ENCODE peak calls at places on chromosomes 4 and X, in seven cellular contexts. One of them, this sample, is unnamed.

GRCh38 chr4:150366487-150366999 is 215.4 kb upstream of the MAB21L2 start:
- DNase-seq in cardiac muscle cell: peak; percentile 79
- DNase-seq in PC-3: no peak
- DNase-seq in esophagus squamous epithelium: no peak
- DNase-seq in prostate gland: no peak
- DNase-seq in osteoblast: peak; percentile 26
- DNase-seq in pancreas: no peak
- DNase-seq in this sample: no peak

GRCh38 chr4:146545102-146545501 is 23.4 kb upstream of the SLC10A7 start:
- DNase-seq in osteoblast: no peak
- DNase-seq in esophagus squamous epithelium: no peak
- DNase-seq in prostate gland: no peak
- DNase-seq in pancreas: no peak
- DNase-seq in cardiac muscle cell: peak; percentile 21
- DNase-seq in PC-3: peak; percentile 61
- DNase-seq in this sample: no peak

GRCh38 chr4:955161-955921 is 18.0 kb downstream of the DGKQ start:
- DNase-seq in prostate gland: no peak
- DNase-seq in cardiac muscle cell: no peak
- DNase-seq in PC-3: no peak
- DNase-seq in esophagus squamous epithelium: no peak
- DNase-seq in pancreas: no peak
- DNase-seq in osteoblast: peak; percentile 61
- DNase-seq in this sample: no peak

GRCh38 chr4:145098675-145099037 is 545 bp downstream of the ABCE1 start:
- DNase-seq in esophagus squamous epithelium: no peak
- DNase-seq in pancreas: no peak
- DNase-seq in PC-3: peak; percentile 62
- DNase-seq in osteoblast: peak; percentile 50
- DNase-seq in cardiac muscle cell: peak; percentile 41
- DNase-seq in prostate gland: peak; percentile 14
- DNase-seq in this sample: no peak

GRCh38 chr4:97153042-97153441 is 990.2 kb downstream of the STPG2 start:
- DNase-seq in cardiac muscle cell: peak; percentile 56
- DNase-seq in esophagus squamous epithelium: no peak
- DNase-seq in prostate gland: no peak
- DNase-seq in osteoblast: no peak
- DNase-seq in pancreas: no peak
- DNase-seq in PC-3: peak; percentile 35
- DNase-seq in this sample: no peak

GRCh38 chr4:8248091-8248490 is 21.5 kb upstream of the HTRA3 start:
- DNase-seq in cardiac muscle cell: no peak
- DNase-seq in osteoblast: peak; percentile 68
- DNase-seq in PC-3: peak; percentile 68
- DNase-seq in esophagus squamous epithelium: no peak
- DNase-seq in pancreas: no peak
- DNase-seq in prostate gland: no peak
- DNase-seq in this sample: no peak

GRCh38 chr4:4673070-4673469 is 131.2 kb upstream of the STX18 start:
- DNase-seq in prostate gland: no peak
- DNase-seq in PC-3: peak; percentile 69
- DNase-seq in esophagus squamous epithelium: no peak
- DNase-seq in pancreas: no peak
- DNase-seq in osteoblast: no peak
- DNase-seq in cardiac muscle cell: peak; percentile 66
- DNase-seq in this sample: peak; percentile 24

GRCh38 chrX:41903544-41903943 is 19.8 kb downstream of the CASK start:
- DNase-seq in osteoblast: no peak
- DNase-seq in prostate gland: no peak
- DNase-seq in cardiac muscle cell: no peak
- DNase-seq in PC-3: no peak
- DNase-seq in esophagus squamous epithelium: no peak
- DNase-seq in pancreas: no peak
- DNase-seq in this sample: no peak

GRCh38 chr4:152850377-152850776 is 70.6 kb downstream of the ARFIP1 start:
- DNase-seq in cardiac muscle cell: peak; percentile 48
- DNase-seq in osteoblast: peak; percentile 75
- DNase-seq in prostate gland: no peak
- DNase-seq in pancreas: no peak
- DNase-seq in PC-3: peak; percentile 41
- DNase-seq in esophagus squamous epithelium: peak; percentile 5
- DNase-seq in this sample: peak; percentile 23

GRCh38 chr4:14920759-14921313 is 81.4 kb upstream of the CPEB2 start:
- DNase-seq in cardiac muscle cell: no peak
- DNase-seq in PC-3: no peak
- DNase-seq in pancreas: no peak
- DNase-seq in prostate gland: no peak
- DNase-seq in osteoblast: no peak
- DNase-seq in esophagus squamous epithelium: no peak
- DNase-seq in this sample: no peak

GRCh38 chr4:63296773-63297172 is 1112.5 kb downstream of the TECRL start:
- DNase-seq in esophagus squamous epithelium: no peak
- DNase-seq in prostate gland: no peak
- DNase-seq in pancreas: no peak
- DNase-seq in cardiac muscle cell: peak; percentile 48
- DNase-seq in PC-3: peak; percentile 49
- DNase-seq in osteoblast: no peak
- DNase-seq in this sample: no peak

GRCh38 chr4:81635747-81636146 is 164.0 kb upstream of the RASGEF1B start:
- DNase-seq in osteoblast: no peak
- DNase-seq in pancreas: no peak
- DNase-seq in cardiac muscle cell: peak; percentile 7
- DNase-seq in esophagus squamous epithelium: peak; percentile 2
- DNase-seq in PC-3: peak; percentile 11
- DNase-seq in prostate gland: no peak
- DNase-seq in this sample: no peak

GRCh38 chr4:28973591-28974350 is 1746.4 kb upstream of the PCDH7 start:
- DNase-seq in PC-3: peak; percentile 3
- DNase-seq in pancreas: no peak
- DNase-seq in cardiac muscle cell: peak; percentile 2
- DNase-seq in prostate gland: no peak
- DNase-seq in osteoblast: no peak
- DNase-seq in esophagus squamous epithelium: no peak
- DNase-seq in this sample: no peak

GRCh38 chr4:74654230-74654681 is 140.1 kb downstream of the BTC start:
- DNase-seq in esophagus squamous epithelium: no peak
- DNase-seq in cardiac muscle cell: no peak
- DNase-seq in pancreas: no peak
- DNase-seq in osteoblast: no peak
- DNase-seq in prostate gland: no peak
- DNase-seq in PC-3: peak; percentile 92
- DNase-seq in this sample: no peak

GRCh38 chr4:133130171-133130570 is 18.9 kb upstream of the PCDH10 start:
- DNase-seq in PC-3: no peak
- DNase-seq in cardiac muscle cell: no peak
- DNase-seq in prostate gland: no peak
- DNase-seq in osteoblast: no peak
- DNase-seq in esophagus squamous epithelium: no peak
- DNase-seq in pancreas: no peak
- DNase-seq in this sample: no peak

GRCh38 chr4:123345132-123345923 is 51.3 kb upstream of the SPRY1 start:
- DNase-seq in PC-3: no peak
- DNase-seq in esophagus squamous epithelium: no peak
- DNase-seq in osteoblast: no peak
- DNase-seq in cardiac muscle cell: no peak
- DNase-seq in pancreas: no peak
- DNase-seq in prostate gland: no peak
- DNase-seq in this sample: no peak

GRCh38 chr4:38210396-38211114 is 250.4 kb downstream of the PTTG2 start:
- DNase-seq in pancreas: no peak
- DNase-seq in esophagus squamous epithelium: no peak
- DNase-seq in cardiac muscle cell: no peak
- DNase-seq in osteoblast: peak; percentile 86
- DNase-seq in PC-3: no peak
- DNase-seq in prostate gland: no peak
- DNase-seq in this sample: no peak

GRCh38 chr4:169428376-169428775 is 157.6 kb upstream of the SH3RF1 start:
- DNase-seq in osteoblast: no peak
- DNase-seq in prostate gland: no peak
- DNase-seq in esophagus squamous epithelium: no peak
- DNase-seq in PC-3: no peak
- DNase-seq in pancreas: no peak
- DNase-seq in cardiac muscle cell: no peak
- DNase-seq in this sample: no peak

GRCh38 chr4:40325406-40326019 is 9.6 kb upstream of the CHRNA9 start:
- DNase-seq in esophagus squamous epithelium: no peak
- DNase-seq in pancreas: no peak
- DNase-seq in osteoblast: peak; percentile 70
- DNase-seq in PC-3: peak; percentile 72
- DNase-seq in cardiac muscle cell: peak; percentile 67
- DNase-seq in prostate gland: peak; percentile 32
- DNase-seq in this sample: no peak

GRCh38 chr4:142687547-142688275 is 158.4 kb downstream of the INPP4B start:
- DNase-seq in PC-3: no peak
- DNase-seq in cardiac muscle cell: no peak
- DNase-seq in esophagus squamous epithelium: no peak
- DNase-seq in osteoblast: no peak
- DNase-seq in pancreas: no peak
- DNase-seq in prostate gland: no peak
- DNase-seq in this sample: no peak

GRCh38 chr4:108072300-108072699 is 82.6 kb downstream of the HADH start:
- DNase-seq in osteoblast: no peak
- DNase-seq in prostate gland: no peak
- DNase-seq in esophagus squamous epithelium: no peak
- DNase-seq in PC-3: peak; percentile 4
- DNase-seq in pancreas: no peak
- DNase-seq in cardiac muscle cell: no peak
- DNase-seq in this sample: no peak

DNA sequence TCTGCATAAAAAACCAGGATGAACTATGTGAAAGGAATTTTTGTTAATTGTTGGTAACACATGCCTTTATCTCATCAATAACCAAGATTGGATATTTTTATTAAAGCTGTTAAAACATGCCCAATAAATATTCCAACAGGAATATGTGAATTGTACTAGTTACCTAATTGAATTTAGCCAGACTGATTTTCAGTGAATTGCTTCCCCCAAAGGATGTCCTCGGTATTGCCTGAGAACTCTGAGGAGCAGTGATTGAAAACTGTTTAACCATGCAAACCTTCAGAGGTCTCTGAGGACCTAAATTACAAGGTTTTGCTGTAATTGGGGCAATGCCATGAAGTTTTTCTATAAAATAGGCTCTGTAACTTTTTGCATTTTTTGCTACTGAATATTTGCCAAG is 66.6 kb downstream of the BLTP1 start:
- DNase-seq in prostate gland: no peak
- DNase-seq in PC-3: peak; percentile 13
- DNase-seq in osteoblast: peak; percentile 23
- DNase-seq in cardiac muscle cell: peak; percentile 35
- DNase-seq in esophagus squamous epithelium: no peak
- DNase-seq in pancreas: no peak
- DNase-seq in this sample: no peak
- TF ChIP-seq CTCF in prostate gland: no peak
- TF ChIP-seq CTCF in PC-3: peak; percentile 45
- TF ChIP-seq CTCF in osteoblast: peak; percentile 44
- TF ChIP-seq CTCF in cardiac muscle cell: peak; percentile 32
- TF ChIP-seq CTCF in esophagus squamous epithelium: no peak
- TF ChIP-seq CTCF in pancreas: no peak
- TF ChIP-seq CTCF in this sample: no peak

GRCh38 chr4:22574880-22575279 is 59.0 kb upstream of the ADGRA3 start:
- DNase-seq in osteoblast: no peak
- DNase-seq in prostate gland: no peak
- DNase-seq in esophagus squamous epithelium: no peak
- DNase-seq in cardiac muscle cell: no peak
- DNase-seq in PC-3: peak; percentile 31
- DNase-seq in pancreas: no peak
- DNase-seq in this sample: no peak

GRCh38 chr4:22573198-22573597 is 57.3 kb upstream of the ADGRA3 start:
- DNase-seq in cardiac muscle cell: peak; percentile 24
- DNase-seq in pancreas: peak; percentile 52
- DNase-seq in PC-3: no peak
- DNase-seq in prostate gland: no peak
- DNase-seq in osteoblast: no peak
- DNase-seq in esophagus squamous epithelium: no peak
- DNase-seq in this sample: peak; percentile 37

GRCh38 chr4:22574424-22574823 is 58.6 kb upstream of the ADGRA3 start:
- DNase-seq in PC-3: no peak
- DNase-seq in prostate gland: no peak
- DNase-seq in pancreas: no peak
- DNase-seq in osteoblast: no peak
- DNase-seq in cardiac muscle cell: no peak
- DNase-seq in esophagus squamous epithelium: no peak
- DNase-seq in this sample: no peak
- TF ChIP-seq CTCF in PC-3: no peak
- TF ChIP-seq CTCF in prostate gland: no peak
- TF ChIP-seq CTCF in pancreas: no peak
- TF ChIP-seq CTCF in osteoblast: no peak
- TF ChIP-seq CTCF in cardiac muscle cell: no peak
- TF ChIP-seq CTCF in esophagus squamous epithelium: no peak
- TF ChIP-seq CTCF in this sample: no peak

GRCh38 chrX:9518896-9519295 is 54.0 kb downstream of the TBL1X start:
- DNase-seq in PC-3: no peak
- DNase-seq in pancreas: no peak
- DNase-seq in cardiac muscle cell: no peak
- DNase-seq in esophagus squamous epithelium: no peak
- DNase-seq in prostate gland: no peak
- DNase-seq in osteoblast: no peak
- DNase-seq in this sample: no peak

GRCh38 chrX:9515973-9516538 is 51.2 kb downstream of the TBL1X start:
- DNase-seq in prostate gland: no peak
- DNase-seq in esophagus squamous epithelium: no peak
- DNase-seq in pancreas: no peak
- DNase-seq in PC-3: no peak
- DNase-seq in cardiac muscle cell: no peak
- DNase-seq in osteoblast: no peak
- DNase-seq in this sample: no peak

GRCh38 chrX:9517062-9517461 is 52.2 kb downstream of the TBL1X start:
- DNase-seq in cardiac muscle cell: no peak
- DNase-seq in PC-3: no peak
- DNase-seq in prostate gland: no peak
- DNase-seq in esophagus squamous epithelium: no peak
- DNase-seq in osteoblast: no peak
- DNase-seq in pancreas: no peak
- DNase-seq in this sample: no peak

GRCh38 chrX:9516635-9517034 is 51.8 kb downstream of the TBL1X start:
- DNase-seq in esophagus squamous epithelium: no peak
- DNase-seq in PC-3: no peak
- DNase-seq in osteoblast: no peak
- DNase-seq in prostate gland: no peak
- DNase-seq in pancreas: no peak
- DNase-seq in cardiac muscle cell: no peak
- DNase-seq in this sample: no peak

GRCh38 chrX:9515464-9515863 is 50.6 kb downstream of the TBL1X start:
- DNase-seq in cardiac muscle cell: no peak
- DNase-seq in pancreas: no peak
- DNase-seq in esophagus squamous epithelium: no peak
- DNase-seq in PC-3: no peak
- DNase-seq in osteoblast: no peak
- DNase-seq in prostate gland: no peak
- DNase-seq in this sample: no peak
- TF ChIP-seq CTCF in cardiac muscle cell: no peak
- TF ChIP-seq CTCF in pancreas: no peak
- TF ChIP-seq CTCF in esophagus squamous epithelium: no peak
- TF ChIP-seq CTCF in PC-3: no peak
- TF ChIP-seq CTCF in osteoblast: no peak
- TF ChIP-seq CTCF in prostate gland: no peak
- TF ChIP-seq CTCF in this sample: no peak

DNA sequence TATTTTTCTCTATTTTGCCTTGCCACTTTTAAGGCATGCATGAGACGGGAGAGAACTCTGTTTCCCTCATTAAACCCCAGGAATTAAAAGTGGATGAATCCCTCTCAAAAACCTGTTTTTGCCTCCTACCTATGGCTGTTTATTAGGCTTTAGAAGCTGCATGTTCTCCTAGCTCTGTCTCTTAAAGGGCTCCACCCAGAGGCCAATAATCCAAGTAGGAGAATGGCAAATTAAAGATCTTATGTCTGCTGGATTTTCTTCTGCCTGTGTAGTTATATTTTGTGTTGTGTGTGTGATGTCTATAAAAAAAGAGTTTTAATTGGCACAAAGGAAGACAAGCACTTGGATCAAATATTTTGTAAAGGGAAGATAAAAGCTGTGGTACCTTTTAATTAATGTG is 32.4 kb downstream of the MAGEC1 start:
- DNase-seq in pancreas: no peak
- DNase-seq in prostate gland: no peak
- DNase-seq in esophagus squamous epithelium: no peak
- DNase-seq in cardiac muscle cell: no peak
- DNase-seq in PC-3: peak; percentile 43
- DNase-seq in osteoblast: no peak
- DNase-seq in this sample: no peak
- TF ChIP-seq CTCF in pancreas: no peak
- TF ChIP-seq CTCF in prostate gland: no peak
- TF ChIP-seq CTCF in esophagus squamous epithelium: no peak
- TF ChIP-seq CTCF in cardiac muscle cell: no peak
- TF ChIP-seq CTCF in PC-3: peak; percentile 56
- TF ChIP-seq CTCF in osteoblast: peak; percentile 21
- TF ChIP-seq CTCF in this sample: no peak